ENCODE peak calls at places on chromosome 18, in six cellular contexts. O, W, H, E, J and A are unnamed samples.

GRCh38 chr18:12278153-12278764 is 24.1 kb downstream of the CIDEA start:
- DNase-seq in W (no peak), E (no peak), H (no peak), J (no peak), O (no peak), A (no peak)

GRCh38 chr18:13725566-13726227 is 661 bp downstream of the FAM210A start:
- DNase-seq in O (peak), W (no peak), J (no peak), E (peak), H (no peak), A (no peak)

GRCh38 chr18:13185675-13186198 is 32.8 kb upstream of the LDLRAD4 start:
- DNase-seq in E (no peak), W (no peak), H (no peak), O (no peak), J (peak), A (no peak)

GRCh38 chr18:9506046-9506792 is 30.9 kb downstream of the RALBP1 start:
- DNase-seq in J (peak), E (no peak), H (no peak), O (no peak), W (no peak), A (no peak)

GRCh38 chr18:76691800-76692199 is 130.6 kb upstream of the ZNF236 start:
- DNase-seq in O (peak), E (no peak), H (no peak), W (peak), J (no peak), A (no peak)

GRCh38 chr18:77648415-77648814 is 398.8 kb downstream of the GALR1 start:
- DNase-seq in O (no peak), E (no peak), W (no peak), J (no peak), H (no peak), A (no peak)

GRCh38 chr18:9135912-9136314 is 668 bp upstream of the ANKRD12 start:
- DNase-seq in W (no peak), J (no peak), E (peak), H (no peak), O (peak), A (peak)

GRCh38 chr18:31409301-31409700 is 32.7 kb downstream of the DSG4 start:
- DNase-seq in J (no peak), H (no peak), E (no peak), O (no peak), W (no peak), A (no peak)

GRCh38 chr18:48539406-48540328 is 836 bp downstream of the CTIF start:
- DNase-seq in W (peak), J (peak), E (peak), O (peak), H (no peak), A (peak)

GRCh38 chr18:3060667-3061580 is 48.0 kb upstream of the LPIN2 start:
- DNase-seq in O (no peak), H (no peak), E (peak), W (no peak), J (no peak), A (peak)

GRCh38 chr18:77098554-77099174 is 33.9 kb downstream of the MBP start:
- DNase-seq in J (no peak), W (no peak), H (no peak), O (no peak), E (no peak), A (no peak)

GRCh38 chr18:79518028-79518682 is 122.4 kb downstream of the NFATC1 start:
- DNase-seq in J (no peak), W (no peak), H (no peak), E (no peak), O (no peak), A (no peak)

GRCh38 chr18:8049147-8049546 is 482.0 kb downstream of the PTPRM start:
- DNase-seq in O (no peak), W (no peak), H (no peak), J (no peak), E (no peak), A (no peak)

GRCh38 chr18:60865801-60866200 is 467.4 kb upstream of the CDH20 start:
- DNase-seq in O (no peak), H (no peak), E (no peak), W (no peak), J (no peak), A (no peak)

GRCh38 chr18:38241216-38241615 is 675.6 kb upstream of the CELF4 start:
- DNase-seq in H (no peak), O (no peak), E (no peak), W (no peak), J (no peak), A (no peak)

GRCh38 chr18:30763913-30764350 is 278.6 kb downstream of the DSC3 start:
- DNase-seq in W (no peak), E (no peak), H (no peak), O (no peak), J (no peak), A (no peak)

GRCh38 chr18:58887613-58887963 is 22.9 kb downstream of the ZNF532 start:
- DNase-seq in W (peak), J (peak), H (no peak), E (no peak), O (no peak), A (peak)

GRCh38 chr18:70288851-70289328 is at the start of gene SOCS6:
- DNase-seq in W (peak), E (peak), J (peak), O (peak), H (peak), A (peak)

GRCh38 chr18:12904012-12904516 is 20.0 kb upstream of the PTPN2 start:
- DNase-seq in W (no peak), J (no peak), E (peak), O (no peak), H (no peak), A (no peak)

GRCh38 chr18:67359868-67360838 is 156.4 kb downstream of the DSEL start:
- DNase-seq in W (peak), O (peak), E (no peak), H (peak), J (peak), A (peak)

GRCh38 chr18:48228301-48228715 is 180.9 kb downstream of the ZBTB7C start:
- DNase-seq in J (peak), O (no peak), W (peak), H (no peak), E (no peak), A (no peak)

GRCh38 chr18:39209173-39209572 is 1643.6 kb upstream of the CELF4 start:
- DNase-seq in E (no peak), W (no peak), J (no peak), O (no peak), H (no peak), A (no peak)

GRCh38 chr18:48826806-48827205 is 124.0 kb downstream of the SMAD7 start:
- DNase-seq in J (no peak), O (no peak), W (peak), E (no peak), H (no peak), A (no peak)

GRCh38 chr18:55634545-55634944 is 46.6 kb upstream of the TCF4 start:
- DNase-seq in O (peak), W (no peak), H (no peak), E (no peak), J (no peak), A (no peak)

DNA sequence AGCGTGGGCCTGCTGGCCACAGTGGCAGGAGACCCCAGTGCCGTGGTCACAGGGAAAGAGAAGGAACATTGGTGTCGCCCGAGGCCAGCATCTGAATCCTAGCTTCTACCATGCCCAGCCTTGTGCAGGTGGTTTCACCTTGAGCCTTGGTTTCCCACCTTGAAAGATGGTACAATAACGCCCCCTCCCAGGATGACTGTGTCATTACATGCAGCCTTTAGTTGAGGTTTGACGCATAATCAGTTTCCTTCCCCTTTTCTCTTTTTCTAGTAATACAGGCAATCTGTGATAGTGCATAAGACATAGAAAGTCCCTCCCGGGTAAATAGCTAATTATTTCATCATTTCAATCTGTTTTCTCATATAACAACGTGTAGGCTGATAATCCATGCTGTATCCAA is 29.9 kb upstream of the ZNF407 start:
- DNase-seq in E (no peak), H (no peak), W (no peak), O (no peak), J (no peak), A (no peak)
- TF ChIP-seq CTCF in E (no peak), H (no peak), W (no peak), O (no peak), J (peak), A (no peak)

DNA sequence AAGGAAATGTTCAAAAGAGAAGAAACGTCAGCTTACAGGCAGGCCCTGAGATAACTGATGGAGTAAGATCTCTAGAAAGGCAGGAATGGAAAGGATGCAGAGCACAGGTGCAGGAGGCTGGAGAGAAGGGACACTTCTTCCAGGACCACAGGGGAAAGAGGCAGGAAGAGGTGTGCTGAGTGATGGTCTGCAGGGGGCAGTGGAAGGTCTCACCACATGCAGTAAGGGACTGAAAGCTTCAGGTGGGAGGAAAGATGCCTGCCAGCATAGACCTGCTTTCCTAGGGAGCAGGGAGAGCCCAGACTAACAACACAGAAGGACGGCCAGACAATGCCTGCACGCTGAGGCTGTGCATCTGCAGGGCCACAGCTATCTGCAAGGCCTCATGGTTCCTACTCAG is 156.8 kb downstream of the L3MBTL4 start:
- DNase-seq in J (no peak), O (no peak), H (no peak), W (no peak), E (no peak), A (no peak)
- TF ChIP-seq CTCF in J (no peak), O (no peak), H (no peak), W (no peak), E (no peak), A (peak)

DNA sequence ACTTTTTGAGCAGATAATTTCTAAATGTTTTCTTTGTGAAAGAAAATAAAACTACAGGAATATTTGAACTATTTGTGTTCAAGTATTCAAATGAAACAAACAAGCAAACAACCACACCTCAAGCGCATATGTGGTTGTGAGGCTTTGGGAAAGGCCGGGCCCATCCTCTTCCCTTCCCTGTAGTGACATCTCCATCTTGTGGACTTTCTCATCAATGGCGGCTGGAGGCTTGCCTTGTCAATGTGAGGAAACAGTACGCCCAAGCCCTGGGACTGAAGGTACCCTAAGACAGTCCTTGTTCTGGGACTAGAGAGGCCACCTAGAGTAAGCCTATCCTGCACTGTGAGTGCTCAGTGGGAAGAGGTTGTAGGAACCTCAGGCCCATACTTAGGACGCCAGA is 166.8 kb downstream of the TPGS2 start:
- DNase-seq in W (no peak), H (no peak), E (no peak), J (peak), O (no peak), A (no peak)
- TF ChIP-seq CTCF in W (no peak), H (peak), E (no peak), J (no peak), O (peak), A (peak)

DNA sequence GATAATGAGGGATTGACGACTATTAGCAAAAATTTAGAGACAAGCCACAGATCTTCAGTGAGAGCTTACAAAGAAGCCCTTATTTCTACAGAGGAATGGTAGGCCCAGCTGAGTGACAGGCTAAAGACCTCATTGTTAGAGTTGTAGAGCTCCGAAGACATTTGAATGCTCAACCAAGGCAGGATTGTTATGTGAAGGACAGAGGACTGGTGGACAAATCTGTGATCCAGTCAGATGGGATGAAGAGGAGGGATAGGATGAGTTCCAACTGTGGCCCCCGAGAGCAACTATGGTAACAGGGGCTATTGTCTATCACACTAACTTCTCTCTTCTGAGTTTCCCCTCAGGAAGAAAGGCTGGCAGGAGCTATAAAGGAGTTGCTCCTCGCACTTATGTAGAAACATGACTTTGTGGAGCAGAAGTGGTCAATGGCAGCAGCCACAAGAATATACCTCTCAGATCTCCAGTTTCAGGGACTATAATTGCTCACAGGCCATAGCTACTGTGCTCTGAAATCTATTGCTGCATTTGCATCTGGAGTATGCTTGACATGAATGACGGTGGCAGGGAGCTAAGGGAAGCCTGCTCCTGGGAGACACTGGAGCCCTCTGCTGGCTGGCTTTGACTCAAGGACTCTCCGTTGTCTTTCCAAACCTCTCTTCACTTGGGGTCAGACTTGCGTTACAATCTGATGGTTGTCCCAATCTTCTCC is 50.3 kb upstream of the GREB1L start:
- DNase-seq in O (peak), W (no peak), H (peak), J (peak), E (no peak), A (no peak)
- TF ChIP-seq CTCF in O (peak), W (no peak), H (peak), J (peak), E (peak), A (peak)

DNA sequence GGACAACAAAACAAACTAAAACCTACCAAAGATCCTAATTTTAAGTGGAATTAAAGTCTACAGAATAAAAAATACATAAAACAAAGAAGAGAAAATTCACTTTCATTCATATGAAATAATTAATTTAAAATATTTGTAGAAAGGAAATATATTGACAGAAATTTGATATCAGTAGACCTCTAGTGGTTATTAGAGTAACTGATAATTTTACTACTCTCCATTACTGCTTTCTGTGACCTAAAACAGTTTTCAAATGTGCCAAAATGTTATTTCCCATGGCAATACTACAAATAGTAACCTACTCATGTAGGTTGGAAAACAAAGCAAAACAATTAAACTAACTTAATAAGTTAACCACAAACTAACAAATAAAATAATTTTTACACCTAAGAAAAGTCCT is 147.1 kb downstream of the NOL4 start:
- DNase-seq in H (no peak), W (no peak), J (no peak), E (no peak), O (no peak), A (no peak)
- TF ChIP-seq CTCF in H (no peak), W (no peak), J (no peak), E (no peak), O (no peak), A (no peak)

GRCh38 chr18:64019922-64020756 is 50.3 kb downstream of the SERPINB8 start:
- DNase-seq in O (no peak), W (no peak), J (no peak), E (no peak), H (no peak), A (no peak)

DNA sequence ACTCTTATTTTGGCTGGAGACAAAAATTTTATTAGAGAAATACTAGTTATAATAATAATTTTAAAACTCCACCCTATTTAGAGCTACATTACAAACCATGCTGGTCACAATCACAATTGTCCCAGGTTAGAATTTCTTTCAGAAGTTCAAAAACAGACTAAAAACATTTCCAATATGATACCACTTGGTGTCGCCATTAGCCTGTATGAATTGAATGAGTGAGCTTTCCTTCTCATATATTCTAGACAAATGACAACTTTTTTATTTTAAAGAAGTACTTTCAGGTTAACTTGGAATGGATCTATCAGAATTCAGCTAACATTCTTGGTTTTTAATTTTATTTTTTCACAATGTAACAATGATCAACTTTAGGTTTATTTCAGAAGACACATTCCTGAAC is 48.0 kb downstream of the SERPINB8 start:
- DNase-seq in O (no peak), E (no peak), W (no peak), H (no peak), J (no peak), A (peak)
- TF ChIP-seq CTCF in O (peak), E (no peak), W (no peak), H (peak), J (peak), A (peak)